ENCODE peak calls at places on chromosomes 12 and 14, in six cellular contexts. One of them, this sample, is unnamed.
A peak's percentile ranks its signal among the peaks of the same experiment; 100 is the strongest.

GRCh38 chr12:66235626-66236281 is 46.7 kb downstream of the IRAK3 start:
- DNase-seq in AG10803: peak; percentile 15
- DNase-seq in Panc1: no peak
- DNase-seq in lower lobe of right lung: no peak
- DNase-seq in tibial nerve: no peak
- DNase-seq in neural progenitor cell: no peak
- DNase-seq in this sample: peak; percentile 27

GRCh38 chr14:20607617-20608016 is 16.4 kb upstream of the RNASE12 start:
- DNase-seq in tibial nerve: no peak
- DNase-seq in Panc1: no peak
- DNase-seq in neural progenitor cell: no peak
- DNase-seq in lower lobe of right lung: no peak
- DNase-seq in AG10803: no peak
- DNase-seq in this sample: no peak

GRCh38 chr14:42869681-42870080 is 1263.0 kb downstream of the LRFN5 start:
- DNase-seq in lower lobe of right lung: no peak
- DNase-seq in AG10803: no peak
- DNase-seq in tibial nerve: no peak
- DNase-seq in Panc1: no peak
- DNase-seq in neural progenitor cell: no peak
- DNase-seq in this sample: peak; percentile 24

GRCh38 chr14:90490727-90491050 is 93.9 kb downstream of the CALM1 start:
- DNase-seq in AG10803: no peak
- DNase-seq in lower lobe of right lung: no peak
- DNase-seq in Panc1: no peak
- DNase-seq in tibial nerve: no peak
- DNase-seq in neural progenitor cell: no peak
- DNase-seq in this sample: no peak

GRCh38 chr14:95041477-95042020 is 115.8 kb downstream of the DICER1 start:
- DNase-seq in lower lobe of right lung: no peak
- DNase-seq in AG10803: no peak
- DNase-seq in tibial nerve: no peak
- DNase-seq in Panc1: no peak
- DNase-seq in neural progenitor cell: no peak
- DNase-seq in this sample: no peak

GRCh38 chr12:100234591-100235304 is 32.1 kb downstream of the DEPDC4 start:
- DNase-seq in tibial nerve: no peak
- DNase-seq in neural progenitor cell: peak; percentile 31
- DNase-seq in Panc1: peak; percentile 17
- DNase-seq in lower lobe of right lung: no peak
- DNase-seq in AG10803: peak; percentile 65
- DNase-seq in this sample: peak; percentile 73

GRCh38 chr12:59396519-59396918 is 199.3 kb upstream of the SLC16A7 start:
- DNase-seq in lower lobe of right lung: no peak
- DNase-seq in AG10803: no peak
- DNase-seq in Panc1: no peak
- DNase-seq in tibial nerve: no peak
- DNase-seq in neural progenitor cell: no peak
- DNase-seq in this sample: no peak

GRCh38 chr14:75205586-75205985 is 29.2 kb upstream of the TMED10 start:
- DNase-seq in lower lobe of right lung: no peak
- DNase-seq in AG10803: peak; percentile 48
- DNase-seq in neural progenitor cell: no peak
- DNase-seq in Panc1: no peak
- DNase-seq in tibial nerve: no peak
- DNase-seq in this sample: peak; percentile 78

GRCh38 chr12:95908573-95908972 is 33.8 kb downstream of the CCDC38 start:
- DNase-seq in Panc1: no peak
- DNase-seq in tibial nerve: no peak
- DNase-seq in neural progenitor cell: no peak
- DNase-seq in AG10803: peak; percentile 58
- DNase-seq in lower lobe of right lung: no peak
- DNase-seq in this sample: peak; percentile 79

GRCh38 chr14:31489680-31490079 is 1.8 kb upstream of the GPR33 start:
- DNase-seq in Panc1: no peak
- DNase-seq in AG10803: no peak
- DNase-seq in lower lobe of right lung: no peak
- DNase-seq in tibial nerve: no peak
- DNase-seq in neural progenitor cell: no peak
- DNase-seq in this sample: no peak

GRCh38 chr12:113473942-113474341 is 2.3 kb upstream of the LHX5 start:
- DNase-seq in lower lobe of right lung: no peak
- DNase-seq in neural progenitor cell: peak; percentile 72
- DNase-seq in Panc1: no peak
- DNase-seq in AG10803: no peak
- DNase-seq in tibial nerve: no peak
- DNase-seq in this sample: no peak

GRCh38 chr12:109615556-109616229 is 42.1 kb downstream of the MVK start:
- DNase-seq in AG10803: no peak
- DNase-seq in lower lobe of right lung: no peak
- DNase-seq in Panc1: no peak
- DNase-seq in tibial nerve: no peak
- DNase-seq in neural progenitor cell: no peak
- DNase-seq in this sample: no peak

GRCh38 chr14:48944802-48945201 is 641.4 kb downstream of the RPS29 start:
- DNase-seq in tibial nerve: no peak
- DNase-seq in AG10803: no peak
- DNase-seq in neural progenitor cell: no peak
- DNase-seq in lower lobe of right lung: no peak
- DNase-seq in Panc1: no peak
- DNase-seq in this sample: no peak

DNA sequence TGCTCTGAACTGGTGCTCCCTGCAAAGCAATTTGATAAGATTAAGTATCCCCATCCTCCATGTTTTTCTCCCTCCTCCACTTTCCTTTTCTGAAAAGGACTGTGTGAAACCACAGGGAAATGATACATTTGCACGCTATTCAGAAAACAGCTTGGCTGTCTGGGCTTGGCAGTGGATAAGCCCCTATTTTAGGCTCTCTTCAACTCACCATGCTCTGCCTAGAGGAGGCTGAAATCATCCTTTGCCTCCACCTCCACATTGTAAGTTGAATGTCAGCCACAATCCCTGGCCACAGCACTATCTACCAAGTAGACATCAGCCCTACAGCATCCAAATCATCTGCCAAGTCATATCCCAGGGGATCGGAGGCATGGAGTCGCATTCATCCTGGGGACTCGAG is 642.3 kb downstream of the RPS29 start:
- DNase-seq in tibial nerve: no peak
- DNase-seq in Panc1: no peak
- DNase-seq in AG10803: no peak
- DNase-seq in lower lobe of right lung: no peak
- DNase-seq in neural progenitor cell: no peak
- DNase-seq in this sample: no peak
- H3K4me3 ChIP-seq in tibial nerve: no peak overlapping the region
- H3K4me3 ChIP-seq in Panc1: no peak overlapping the region
- H3K4me3 ChIP-seq in AG10803: no peak overlapping the region
- H3K4me3 ChIP-seq in lower lobe of right lung: no peak overlapping the region
- H3K4me3 ChIP-seq in neural progenitor cell: no peak overlapping the region
- H3K4me3 ChIP-seq in this sample: no peak overlapping the region

DNA sequence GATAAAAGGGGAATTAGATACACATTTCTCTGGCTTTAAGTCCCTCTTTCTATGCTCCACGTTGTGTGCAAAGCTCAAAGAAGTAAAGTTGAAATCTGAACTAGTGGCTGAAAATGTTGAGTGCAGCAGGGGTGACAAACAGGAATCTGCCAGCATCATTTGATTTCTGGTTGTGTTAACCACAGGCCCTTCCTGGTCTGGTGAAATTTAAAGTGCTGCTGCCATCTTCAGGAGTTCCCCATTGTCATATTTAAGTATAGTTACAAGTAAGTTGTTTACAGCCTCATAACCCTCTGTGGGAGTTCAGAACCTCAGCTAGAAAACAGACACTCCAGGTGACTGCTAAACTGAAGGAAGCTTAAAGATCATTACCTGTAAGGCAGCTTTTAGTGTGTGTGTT is 90.9 kb upstream of the CCDC196 start:
- DNase-seq in Panc1: no peak
- DNase-seq in AG10803: no peak
- DNase-seq in lower lobe of right lung: no peak
- DNase-seq in neural progenitor cell: no peak
- DNase-seq in tibial nerve: no peak
- DNase-seq in this sample: no peak
- TF ChIP-seq CTCF in Panc1: no peak
- TF ChIP-seq CTCF in AG10803: no peak
- TF ChIP-seq CTCF in lower lobe of right lung: no peak
- TF ChIP-seq CTCF in neural progenitor cell: peak; percentile 5
- TF ChIP-seq CTCF in tibial nerve: no peak
- TF ChIP-seq CTCF in this sample: no peak

GRCh38 chr12:108594323-108594903 is 3.5 kb downstream of the TMEM119 start:
- DNase-seq in neural progenitor cell: no peak
- DNase-seq in tibial nerve: no peak
- DNase-seq in AG10803: no peak
- DNase-seq in lower lobe of right lung: no peak
- DNase-seq in Panc1: no peak
- DNase-seq in this sample: no peak

GRCh38 chr12:108596854-108597558 is 878 bp downstream of the TMEM119 start:
- DNase-seq in AG10803: no peak
- DNase-seq in neural progenitor cell: no peak
- DNase-seq in Panc1: no peak
- DNase-seq in tibial nerve: no peak
- DNase-seq in lower lobe of right lung: no peak
- DNase-seq in this sample: no peak

GRCh38 chr12:108597559-108598471 is at the start of gene TMEM119:
- DNase-seq in Panc1: no peak
- DNase-seq in AG10803: peak; percentile 88
- DNase-seq in lower lobe of right lung: no peak
- DNase-seq in tibial nerve: no peak
- DNase-seq in neural progenitor cell: peak; percentile 52
- DNase-seq in this sample: no peak

GRCh38 chr12:108595711-108596647 is 1.9 kb downstream of the TMEM119 start:
- DNase-seq in tibial nerve: no peak
- DNase-seq in lower lobe of right lung: no peak
- DNase-seq in neural progenitor cell: no peak
- DNase-seq in AG10803: no peak
- DNase-seq in Panc1: no peak
- DNase-seq in this sample: no peak

DNA sequence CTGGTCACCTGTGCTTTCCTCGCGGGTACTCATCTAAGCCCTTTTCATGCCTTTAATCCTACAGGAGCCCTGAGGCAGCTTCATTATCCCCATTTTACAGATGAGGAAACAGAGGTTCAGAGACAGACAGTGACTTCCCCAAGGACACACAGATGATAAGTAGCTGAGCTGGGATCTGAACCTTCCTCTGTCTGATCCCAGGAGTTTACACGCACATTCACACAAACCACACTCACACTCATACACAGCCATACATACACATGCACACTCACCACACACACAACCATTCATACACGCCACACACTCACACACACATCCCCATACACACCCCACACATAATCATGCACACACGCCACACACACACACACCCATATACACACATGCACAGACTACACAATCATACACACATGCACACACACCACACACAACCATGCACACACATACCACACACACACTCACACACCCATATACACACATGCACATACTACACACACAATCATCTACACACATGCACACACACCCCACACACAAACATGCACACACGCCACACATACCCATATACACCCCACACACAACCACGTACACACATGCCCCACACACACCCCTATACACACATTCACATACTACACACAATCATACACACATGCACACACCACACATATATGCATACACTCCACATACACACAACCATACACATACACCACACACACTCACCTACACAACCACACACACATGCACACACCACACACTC is 2.7 kb downstream of the TMEM119 start:
- DNase-seq in tibial nerve: no peak
- DNase-seq in neural progenitor cell: no peak
- DNase-seq in Panc1: no peak
- DNase-seq in lower lobe of right lung: no peak
- DNase-seq in AG10803: no peak
- DNase-seq in this sample: no peak
- H3K4me3 ChIP-seq in tibial nerve: no peak overlapping the region
- H3K4me3 ChIP-seq in neural progenitor cell: no peak overlapping the region
- H3K4me3 ChIP-seq in Panc1: no peak overlapping the region
- H3K4me3 ChIP-seq in lower lobe of right lung: peak overlapping the region; percentile 31
- H3K4me3 ChIP-seq in AG10803: peak overlapping the region; percentile 72
- H3K4me3 ChIP-seq in this sample: no peak overlapping the region

DNA sequence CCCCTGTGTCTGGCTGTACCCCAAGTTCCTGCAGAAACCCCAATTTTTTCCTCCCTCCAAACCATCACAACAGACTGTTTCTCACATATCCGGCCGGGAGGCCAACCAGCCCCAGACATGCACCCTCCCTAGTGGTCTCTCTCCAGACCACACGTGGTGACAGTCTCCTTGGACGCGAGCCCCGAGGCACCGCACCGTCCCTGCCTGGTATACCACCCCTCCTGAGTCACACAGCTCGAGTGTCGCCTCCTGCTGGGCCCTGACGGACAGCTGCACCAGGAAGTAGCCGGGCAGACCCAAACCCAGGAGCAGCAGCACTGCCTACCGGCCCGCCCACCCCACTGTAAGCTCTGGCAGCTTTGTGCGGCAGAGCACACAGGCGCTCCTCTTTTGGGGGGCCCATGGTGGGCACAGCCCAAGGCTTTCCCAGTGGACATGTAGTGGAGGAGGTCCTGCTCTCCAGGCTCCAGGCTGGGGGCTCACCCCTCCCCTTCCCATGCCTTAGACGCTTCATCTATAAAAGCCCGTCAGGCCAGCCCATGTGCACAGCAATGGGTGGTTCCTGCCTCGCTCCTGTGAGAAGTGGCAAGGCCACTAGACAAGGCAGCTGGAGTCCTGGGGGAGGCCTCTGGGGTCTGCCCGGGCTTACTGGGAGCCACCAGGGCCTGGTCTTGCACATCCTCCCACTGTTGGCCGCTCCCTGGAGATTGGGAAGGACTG is 97.5 kb downstream of the RFLNA start:
- DNase-seq in tibial nerve: no peak
- DNase-seq in Panc1: no peak
- DNase-seq in neural progenitor cell: peak; percentile 55
- DNase-seq in lower lobe of right lung: peak; percentile 71
- DNase-seq in AG10803: no peak
- DNase-seq in this sample: peak; percentile 39
- TF ChIP-seq CTCF in tibial nerve: peak; percentile 13
- TF ChIP-seq CTCF in Panc1: peak; percentile 31
- TF ChIP-seq CTCF in neural progenitor cell: no peak
- TF ChIP-seq CTCF in lower lobe of right lung: no peak
- TF ChIP-seq CTCF in AG10803: peak; percentile 37
- TF ChIP-seq CTCF in this sample: peak; percentile 20